ENCODE peak calls at places on chromosomes 7 and 10, in seven cellular contexts. I, S, L, T, W, C and U are unnamed samples.

GRCh38 chr10:33155720-33156638 is 178.5 kb downstream of the NRP1 start:
- DNase-seq in L (peak; percentile 41), S (no peak), I (peak; percentile 50), W (no peak), T (peak; percentile 81), C (no peak), U (peak; percentile 27)

GRCh38 chr7:29764227-29764626 is 42.1 kb upstream of the WIPF3 start:
- DNase-seq in I (no peak), T (no peak), W (no peak), S (no peak), L (peak; percentile 33), C (peak; percentile 52), U (peak; percentile 45)

GRCh38 chr7:19798986-19799385 is 25.6 kb upstream of the TMEM196 start:
- DNase-seq in C (no peak), W (no peak), L (no peak), T (no peak), S (no peak), I (no peak), U (no peak)

GRCh38 chr10:101611096-101611495 is 23.0 kb downstream of the DPCD start:
- DNase-seq in C (no peak), W (no peak), I (no peak), L (no peak), S (no peak), T (no peak), U (no peak)

GRCh38 chr10:73424478-73424877 is 8.9 kb downstream of the MSS51 start:
- DNase-seq in W (no peak), C (no peak), T (no peak), S (no peak), L (no peak), I (no peak), U (no peak)

GRCh38 chr10:112389147-112389822 is 15.4 kb downstream of the ACSL5 start:
- DNase-seq in L (no peak), C (peak; percentile 30), S (peak; percentile 11), W (no peak), T (peak; percentile 36), I (no peak), U (peak; percentile 27)

GRCh38 chr7:72109566-72109965 is 302.6 kb downstream of the CALN1 start:
- DNase-seq in L (no peak), W (no peak), I (no peak), S (no peak), C (no peak), T (no peak), U (no peak)

GRCh38 chr10:59346321-59346720 is 16.0 kb downstream of the FAM13C start:
- DNase-seq in W (no peak), C (no peak), T (no peak), L (no peak), I (no peak), S (no peak), U (no peak)

GRCh38 chr7:158567153-158567603 is 20.4 kb downstream of the PTPRN2 start:
- DNase-seq in S (no peak), L (no peak), I (no peak), T (no peak), W (no peak), C (no peak), U (no peak)

GRCh38 chr7:155882596-155882995 is 70.3 kb upstream of the SHH start:
- DNase-seq in T (no peak), C (no peak), W (no peak), S (no peak), I (no peak), L (no peak), U (no peak)

GRCh38 chr10:86244296-86244695 is 122.3 kb downstream of the GRID1 start:
- DNase-seq in S (no peak), W (peak; percentile 82), T (no peak), L (no peak), C (no peak), I (no peak), U (no peak)

GRCh38 chr10:96830511-96831199 is 1.4 kb upstream of the LCOR start:
- DNase-seq in S (peak; percentile 72), I (peak; percentile 44), L (peak; percentile 32), C (peak; percentile 71), W (no peak), T (peak; percentile 58), U (peak; percentile 76)

GRCh38 chr7:82818091-82818620 is 344.5 kb downstream of the PCLO start:
- DNase-seq in L (no peak), T (no peak), W (no peak), I (no peak), S (no peak), C (no peak), U (peak; percentile 6)

GRCh38 chr7:26910221-26910620 is 45.8 kb upstream of the SKAP2 start:
- DNase-seq in W (no peak), S (no peak), T (peak; percentile 79), L (no peak), C (peak; percentile 51), I (no peak), U (peak; percentile 37)